ENCODE peak calls at places on chromosomes 1 and 21, in seven cellular contexts. G, Y, X, F, T, E and Z are unnamed samples.

GRCh38 chr1:32715901-32716311 is 13.3 kb upstream of the SYNC start:
- DNase-seq in G (no peak), Y (no peak), X (no peak), F (no peak), T (no peak), E (no peak), Z (no peak)

GRCh38 chr1:95369985-95370670 is 136.1 kb downstream of the RWDD3 start:
- DNase-seq in G (peak), Y (no peak), X (peak), F (no peak), T (no peak), E (no peak), Z (peak)

GRCh38 chr1:4736254-4736653 is 81.8 kb downstream of the AJAP1 start:
- DNase-seq in G (no peak), Y (no peak), X (no peak), F (no peak), T (no peak), E (no peak), Z (no peak)

GRCh38 chr1:211830055-211830329 is 571 bp downstream of the LPGAT1 start:
- DNase-seq in G (no peak), Y (no peak), X (no peak), F (no peak), T (peak), E (no peak), Z (no peak)

GRCh38 chr1:2786329-2787162 is 14.9 kb downstream of the TTC34 start:
- DNase-seq in G (peak), Y (no peak), X (no peak), F (peak), T (peak), E (no peak), Z (peak)

GRCh38 chr1:112391603-112391940 is 4.4 kb upstream of the CTTNBP2NL start:
- DNase-seq in G (no peak), Y (no peak), X (no peak), F (no peak), T (peak), E (no peak), Z (no peak)

GRCh38 chr1:187326554-187326953 is 497.8 kb downstream of the PLA2G4A start:
- DNase-seq in G (no peak), Y (no peak), X (no peak), F (no peak), T (no peak), E (no peak), Z (no peak)

GRCh38 chr1:61226791-61227567 is 144.6 kb downstream of the NFIA start:
- DNase-seq in G (no peak), Y (no peak), X (no peak), F (peak), T (no peak), E (no peak), Z (no peak)

GRCh38 chr1:221994274-221994698 is 252.4 kb upstream of the DUSP10 start:
- DNase-seq in G (no peak), Y (no peak), X (no peak), F (no peak), T (no peak), E (peak), Z (no peak)

GRCh38 chr1:12244078-12244477 is 14.2 kb downstream of the VPS13D start:
- DNase-seq in G (peak), Y (no peak), X (no peak), F (peak), T (peak), E (no peak), Z (no peak)

GRCh38 chr21:25366116-25366515 is 241.2 kb downstream of the MRPL39 start:
- DNase-seq in G (no peak), Y (no peak), X (no peak), F (no peak), T (no peak), E (no peak), Z (no peak)

GRCh38 chr21:27590271-27590670 is 623.4 kb upstream of the ADAMTS5 start:
- DNase-seq in G (no peak), Y (no peak), X (no peak), F (no peak), T (no peak), E (no peak), Z (no peak)

GRCh38 chr1:198771562-198772153 is 132.8 kb downstream of the PTPRC start:
- DNase-seq in G (no peak), Y (peak), X (peak), F (peak), T (no peak), E (peak), Z (peak)

GRCh38 chr1:154443274-154444013 is 38.3 kb downstream of the IL6R start:
- DNase-seq in G (no peak), Y (no peak), X (no peak), F (no peak), T (no peak), E (no peak), Z (no peak)

GRCh38 chr1:154440031-154440430 is 34.9 kb downstream of the IL6R start:
- DNase-seq in G (no peak), Y (no peak), X (no peak), F (no peak), T (no peak), E (no peak), Z (no peak)

GRCh38 chr1:154441241-154441888 is 36.2 kb downstream of the IL6R start:
- DNase-seq in G (no peak), Y (no peak), X (no peak), F (no peak), T (no peak), E (no peak), Z (no peak)

GRCh38 chr1:154445040-154445472 is 39.9 kb downstream of the IL6R start:
- DNase-seq in G (no peak), Y (no peak), X (no peak), F (no peak), T (no peak), E (peak), Z (no peak)

DNA sequence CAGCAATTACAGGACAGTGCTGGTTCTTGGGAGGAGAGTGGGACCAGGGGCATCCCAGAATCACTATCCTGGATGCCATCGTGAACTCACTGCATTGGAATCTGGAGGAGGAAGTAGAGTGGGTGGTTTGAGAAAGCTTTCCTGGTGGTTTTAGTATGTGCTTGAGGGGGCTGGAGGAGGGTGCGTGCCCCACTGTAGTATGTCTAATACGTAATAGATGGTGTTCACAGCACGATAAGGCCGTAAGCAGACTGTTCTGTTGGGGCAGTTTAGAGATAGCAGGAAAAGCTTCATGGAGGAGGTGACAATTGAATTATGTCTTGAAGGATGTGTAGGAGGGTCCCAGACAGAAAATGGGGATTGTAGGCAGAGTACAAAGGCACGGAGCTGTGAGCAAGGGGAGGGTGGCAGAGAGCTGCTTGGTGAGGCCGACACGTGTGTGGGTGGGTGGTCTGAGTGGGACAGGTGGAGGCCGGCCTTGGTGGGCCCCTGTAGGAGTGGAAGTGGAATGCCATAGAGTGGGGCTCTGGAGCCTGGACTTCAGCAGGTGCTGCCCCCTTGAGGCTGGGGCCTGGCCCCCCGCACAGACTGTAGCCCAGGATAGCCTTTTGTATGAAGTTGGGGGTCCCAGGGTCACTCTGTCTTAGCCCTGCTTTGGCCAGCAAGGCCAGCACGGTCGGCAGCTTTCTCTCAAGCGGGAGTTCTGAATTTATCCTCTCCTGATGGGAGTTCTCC is 37.0 kb downstream of the IL6R start:
- DNase-seq in G (peak), Y (no peak), X (no peak), F (no peak), T (peak), E (no peak), Z (peak)
- TF ChIP-seq JUND in G (no peak), Y (no peak), X (no peak), F (peak), T (no peak), E (no peak), Z (no peak)

DNA sequence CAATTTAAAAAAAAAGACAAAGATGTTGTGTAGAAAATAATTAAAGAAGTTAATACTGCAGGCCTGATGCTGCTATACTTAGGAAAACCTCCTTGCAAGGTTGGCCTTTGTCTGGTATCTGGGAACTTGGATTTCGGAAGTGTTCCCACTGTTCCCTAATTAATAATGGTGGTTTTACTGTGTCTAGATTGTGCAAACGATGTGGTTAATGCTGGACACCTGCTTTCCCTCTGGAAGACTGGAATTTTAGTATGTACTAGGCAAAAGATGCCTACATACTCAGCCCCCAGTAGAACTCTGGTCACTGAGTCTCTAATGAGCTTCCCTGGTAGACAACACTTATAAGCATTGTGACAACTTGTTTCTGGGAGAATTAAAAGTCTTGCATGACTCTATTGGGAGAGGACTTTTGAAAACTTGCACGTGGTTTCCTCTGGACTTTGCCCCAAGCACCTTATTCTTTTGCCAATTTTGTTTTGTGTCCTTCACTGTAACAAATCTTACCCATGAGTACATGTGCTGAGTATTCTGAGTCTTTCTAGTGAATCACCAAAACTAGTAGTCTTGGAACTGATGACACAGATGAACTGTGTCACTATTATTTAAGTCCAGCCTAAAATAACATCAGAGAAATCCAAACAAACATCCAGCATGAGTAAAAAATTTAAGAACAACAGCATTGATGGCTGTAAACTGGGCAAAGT is 40.4 kb downstream of the LIN9 start:
- DNase-seq in G (no peak), Y (no peak), X (no peak), F (no peak), T (no peak), E (no peak), Z (no peak)
- TF ChIP-seq JUND in G (no peak), Y (no peak), X (no peak), F (no peak), T (no peak), E (no peak), Z (no peak)

GRCh38 chr1:67760030-67760821 is 73.0 kb downstream of the GNG12 start:
- DNase-seq in G (peak), Y (peak), X (peak), F (peak), T (peak), E (peak), Z (peak)
- TF ChIP-seq JUND in G (no peak), Y (no peak), X (no peak), F (no peak), T (no peak), E (peak), Z (no peak)

GRCh38 chr1:203402609-203403337 is 51.9 kb upstream of the FMOD start:
- DNase-seq in G (no peak), Y (no peak), X (no peak), F (no peak), T (no peak), E (no peak), Z (no peak)
- TF ChIP-seq JUND in G (no peak), Y (no peak), X (no peak), F (peak), T (no peak), E (no peak), Z (no peak)

DNA sequence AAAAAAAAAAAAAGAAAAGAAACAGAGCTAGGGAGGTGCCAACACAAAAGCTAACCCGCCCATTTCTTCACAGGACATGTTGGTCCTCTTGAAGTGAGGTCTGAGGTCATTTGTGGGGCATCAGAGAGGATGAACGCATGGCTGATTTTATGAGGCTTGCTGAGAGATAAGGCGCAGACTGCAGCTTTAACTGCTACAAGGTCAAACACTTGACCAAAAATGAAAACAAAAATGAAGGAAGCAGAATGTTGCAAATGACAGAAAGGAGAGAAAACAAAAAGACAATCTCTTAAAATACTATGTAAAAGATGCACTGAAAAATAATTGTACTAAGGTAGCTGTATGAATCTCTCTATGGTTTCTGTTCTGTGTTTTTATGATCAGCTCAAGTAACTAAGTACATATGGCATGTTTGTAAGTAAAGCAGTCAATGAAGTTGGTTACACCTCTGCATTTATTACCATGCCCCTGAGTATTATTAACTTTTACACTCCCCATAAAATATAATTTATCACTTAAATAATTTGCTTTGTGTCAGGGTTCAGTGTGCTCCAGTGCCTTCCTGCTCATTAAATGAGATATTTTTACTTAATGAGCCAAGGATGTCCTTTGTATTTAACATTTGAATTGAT is 249.1 kb upstream of the NR5A2 start:
- DNase-seq in G (no peak), Y (no peak), X (no peak), F (peak), T (no peak), E (no peak), Z (no peak)
- TF ChIP-seq JUND in G (no peak), Y (no peak), X (no peak), F (no peak), T (no peak), E (no peak), Z (no peak)

DNA sequence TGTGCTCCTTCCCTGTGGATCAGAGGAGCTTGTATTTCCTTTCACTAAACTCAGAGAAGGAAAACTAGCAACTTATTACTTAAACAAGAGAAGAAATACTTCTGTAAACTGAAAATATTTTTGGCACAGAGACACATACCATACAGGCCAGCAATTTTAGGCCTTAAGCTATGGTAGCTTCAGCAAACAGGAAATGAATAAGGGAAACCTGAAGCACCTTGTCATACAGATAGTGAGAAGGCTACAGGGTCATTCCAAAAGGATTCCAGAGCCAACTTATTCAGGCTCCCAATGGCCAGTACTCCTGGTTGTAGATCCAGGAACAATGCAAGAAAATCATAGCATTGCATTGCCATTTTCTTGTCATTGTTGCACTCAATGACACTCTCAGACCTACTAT is 9.1 kb upstream of the KYAT3 start:
- DNase-seq in G (no peak), Y (no peak), X (no peak), F (no peak), T (no peak), E (no peak), Z (no peak)
- TF ChIP-seq JUND in G (no peak), Y (no peak), X (no peak), F (no peak), T (no peak), E (no peak), Z (no peak)

GRCh38 chr1:165235158-165235776 is 121.2 kb downstream of the LMX1A start:
- DNase-seq in G (no peak), Y (no peak), X (no peak), F (peak), T (peak), E (no peak), Z (no peak)
- TF ChIP-seq JUND in G (no peak), Y (no peak), X (no peak), F (no peak), T (no peak), E (no peak), Z (no peak)

DNA sequence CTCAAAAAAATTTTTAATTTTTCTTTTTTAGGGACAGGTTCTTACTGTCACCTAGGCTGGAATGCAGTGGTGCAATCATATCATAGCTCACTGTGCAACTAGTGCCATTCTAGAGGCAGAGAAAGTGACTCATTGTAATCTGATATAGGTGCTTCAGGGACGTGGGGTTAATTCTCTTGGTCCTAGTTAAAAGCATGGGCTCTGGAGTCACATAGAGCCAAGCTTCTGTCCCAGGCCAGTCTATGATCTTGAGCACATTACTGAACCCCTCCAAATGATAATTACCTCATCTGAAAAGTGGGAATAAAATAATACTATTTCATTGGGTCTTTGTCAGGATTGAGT is 1.1 kb upstream of the ADIPOR1 start:
- DNase-seq in G (peak), Y (peak), X (peak), F (no peak), T (no peak), E (no peak), Z (no peak)
- TF ChIP-seq JUND in G (peak), Y (peak), X (no peak), F (peak), T (no peak), E (no peak), Z (no peak)